ENCODE peak calls at places on chromosomes 3 and 15, in seven cellular contexts. L is sciatic nerve; N is NCI-H1105; K is CD8-positive, alpha-beta memory T cell; G is cardiac muscle cell; J is ovary; Z is cardiac fibroblast. M is an unnamed sample.

GRCh38 chr15:65339926-65340325 is 35.4 kb downstream of the RNU5B-1 start:
- DNase-seq in L (no peak), N (no peak), K (no peak), G (no peak), J (no peak), Z (no peak), M (no peak)

GRCh38 chr3:194379651-194380050 is 10.1 kb upstream of the LRRC15 start:
- DNase-seq in L (no peak), N (peak), K (no peak), G (no peak), J (peak), Z (no peak), M (no peak)

GRCh38 chr3:141644931-141645330 is 93.2 kb upstream of the RNF7 start:
- DNase-seq in L (peak), N (no peak), K (peak), G (peak), J (peak), Z (peak), M (peak)

GRCh38 chr15:69758810-69759410 is 306.3 kb downstream of the RPLP1 start:
- DNase-seq in L (no peak), N (no peak), K (peak), G (peak), J (no peak), Z (peak), M (no peak)

GRCh38 chr15:96115642-96116041 is 214.9 kb upstream of the NR2F2 start:
- DNase-seq in L (no peak), N (no peak), K (no peak), G (peak), J (no peak), Z (peak), M (no peak)

GRCh38 chr15:101358895-101359294 is 63.8 kb upstream of the SNRPA1 start:
- DNase-seq in L (no peak), N (no peak), K (no peak), G (no peak), J (no peak), Z (no peak), M (no peak)

GRCh38 chr3:38271552-38271951 is 5.9 kb downstream of the SLC22A13 start:
- DNase-seq in L (no peak), N (no peak), K (no peak), G (no peak), J (no peak), Z (no peak), M (no peak)

GRCh38 chr3:82224661-82225060 is 463.2 kb upstream of the GBE1 start:
- DNase-seq in L (no peak), N (no peak), K (no peak), G (no peak), J (no peak), Z (no peak), M (no peak)

GRCh38 chr15:63238796-63239195 is 38.6 kb upstream of the APH1B start:
- DNase-seq in L (no peak), N (no peak), K (no peak), G (peak), J (no peak), Z (peak), M (no peak)

GRCh38 chr15:69668963-69669362 is 216.3 kb downstream of the RPLP1 start:
- DNase-seq in L (no peak), N (no peak), K (peak), G (no peak), J (no peak), Z (no peak), M (no peak)

GRCh38 chr15:38050529-38050928 is 116.1 kb downstream of the TMCO5A start:
- DNase-seq in L (no peak), N (no peak), K (no peak), G (peak), J (no peak), Z (peak), M (no peak)

GRCh38 chr15:98292442-98293240 is 332.1 kb downstream of the ARRDC4 start:
- DNase-seq in L (peak), N (no peak), K (no peak), G (peak), J (no peak), Z (peak), M (peak)

GRCh38 chr3:186842426-186843038 is at the start of gene ADIPOQ:
- DNase-seq in L (no peak), N (no peak), K (no peak), G (no peak), J (no peak), Z (no peak), M (no peak)

GRCh38 chr3:143168518-143169192 is 49.1 kb downstream of the CHST2 start:
- DNase-seq in L (no peak), N (no peak), K (no peak), G (peak), J (no peak), Z (peak), M (no peak)

GRCh38 chr3:69385723-69386483 is at the start of gene FRMD4B:
- DNase-seq in L (peak), N (peak), K (peak), G (peak), J (peak), Z (peak), M (peak)

GRCh38 chr3:99532246-99532645 is 106.1 kb upstream of the COL8A1 start:
- DNase-seq in L (no peak), N (peak), K (no peak), G (peak), J (no peak), Z (peak), M (peak)

GRCh38 chr15:66851226-66852063 is 149.4 kb downstream of the SMAD6 start:
- DNase-seq in L (peak), N (peak), K (peak), G (peak), J (peak), Z (peak), M (peak)

GRCh38 chr15:25848769-25849430 is 14.2 kb downstream of the ATP10A start:
- DNase-seq in L (no peak), N (no peak), K (no peak), G (no peak), J (no peak), Z (no peak), M (no peak)

GRCh38 chr3:112327371-112327951 is 5.5 kb upstream of the CD200 start:
- DNase-seq in L (no peak), N (peak), K (no peak), G (peak), J (no peak), Z (peak), M (peak)

GRCh38 chr15:45429974-45430792 is 51.8 kb upstream of the GATM start:
- DNase-seq in L (peak), N (peak), K (peak), G (peak), J (peak), Z (peak), M (peak)

GRCh38 chr3:16060358-16060852 is 114.1 kb upstream of the GALNT15 start:
- DNase-seq in L (peak), N (no peak), K (no peak), G (peak), J (peak), Z (peak), M (peak)

GRCh38 chr15:64096486-64097431 is 977 bp downstream of the SNX1 start:
- DNase-seq in L (no peak), N (peak), K (no peak), G (peak), J (no peak), Z (peak), M (peak)

GRCh38 chr15:39701988-39702387 is 80.7 kb downstream of the FSIP1 start:
- DNase-seq in L (no peak), N (no peak), K (no peak), G (no peak), J (no peak), Z (no peak), M (no peak)

GRCh38 chr3:100776736-100777135 is 67.4 kb downstream of the TFG start:
- DNase-seq in L (no peak), N (no peak), K (no peak), G (no peak), J (no peak), Z (peak), M (no peak)

GRCh38 chr15:23538657-23539056 is 26.8 kb upstream of the MKRN3 start:
- DNase-seq in L (no peak), N (peak), K (no peak), G (no peak), J (no peak), Z (no peak), M (no peak)

GRCh38 chr15:79724312-79724711 is 172.5 kb downstream of the MTHFS start:
- DNase-seq in L (no peak), N (no peak), K (no peak), G (peak), J (no peak), Z (peak), M (no peak)

GRCh38 chr15:58475573-58476524 is 44.1 kb downstream of the LIPC start:
- DNase-seq in L (no peak), N (peak), K (no peak), G (peak), J (no peak), Z (peak), M (no peak)

GRCh38 chr3:187719628-187720336 is 17.4 kb upstream of the RTP2 start:
- DNase-seq in L (no peak), N (peak), K (no peak), G (peak), J (no peak), Z (no peak), M (no peak)

GRCh38 chr15:85072917-85073316 is 91.3 kb downstream of the PDE8A start:
- DNase-seq in L (no peak), N (no peak), K (no peak), G (no peak), J (no peak), Z (no peak), M (no peak)

M was measured in A549.